ENCODE peak calls at places on chromosomes 4 and X, in four cellular contexts. D is BJ, J is fibroblast of pulmonary artery, S is PC-9. Y is an unnamed sample.

GRCh38 chr4:28921886-28922285 is 1798.3 kb upstream of the PCDH7 start:
- DNase-seq in D (no peak), J (peak), S (peak), Y (no peak)

GRCh38 chr4:80309301-80310004 is 26.1 kb upstream of the CFAP299 start:
- DNase-seq in D (peak), J (peak), S (no peak), Y (peak)

GRCh38 chr4:8820178-8821102 is 51.2 kb downstream of the HMX1 start:
- DNase-seq in D (no peak), J (no peak), S (no peak), Y (no peak)

GRCh38 chr4:23981328-23981727 is 91.5 kb upstream of the PPARGC1A start:
- DNase-seq in D (no peak), J (no peak), S (no peak), Y (no peak)

GRCh38 chr4:100022792-100023222 is 72.7 kb upstream of the H2AZ1 start:
- DNase-seq in D (no peak), J (peak), S (no peak), Y (no peak)

GRCh38 chrX:54817220-54817820 is 9.8 kb downstream of the MAGED2 start:
- DNase-seq in D (no peak), J (peak), S (no peak), Y (no peak)

GRCh38 chrX:15781964-15782711 is 8.1 kb upstream of the ZRSR2 start:
- DNase-seq in D (no peak), J (no peak), S (no peak), Y (no peak)

GRCh38 chr4:139129206-139129605 is 47.8 kb downstream of the ELF2 start:
- DNase-seq in D (no peak), J (no peak), S (no peak), Y (no peak)

GRCh38 chr4:165505991-165506779 is 127.4 kb downstream of the CPE start:
- DNase-seq in D (no peak), J (peak), S (peak), Y (no peak)

GRCh38 chr4:32775049-32775448 is 2054.9 kb downstream of the PCDH7 start:
- DNase-seq in D (no peak), J (peak), S (no peak), Y (no peak)

GRCh38 chrX:69504626-69505612 is 793 bp downstream of the NALF2 start:
- DNase-seq in D (no peak), J (no peak), S (no peak), Y (no peak)

GRCh38 chr4:12084690-12085089 is 656.0 kb upstream of the HS3ST1 start:
- DNase-seq in D (no peak), J (no peak), S (no peak), Y (no peak)

GRCh38 chrX:140712413-140713173 is 3.0 kb downstream of the LINC00632 start:
- DNase-seq in D (no peak), J (peak), S (no peak), Y (no peak)

GRCh38 chr4:11769425-11769824 is 340.7 kb upstream of the HS3ST1 start:
- DNase-seq in D (no peak), J (peak), S (no peak), Y (no peak)

GRCh38 chrX:117743469-117744251 is 372.9 kb downstream of the KLHL13 start:
- DNase-seq in D (no peak), J (no peak), S (no peak), Y (no peak)

GRCh38 chrX:21955398-21956189 is 15.1 kb downstream of the SMS start:
- DNase-seq in D (no peak), J (no peak), S (no peak), Y (no peak)

GRCh38 chrX:136528645-136529315 is 3.2 kb upstream of the VGLL1 start:
- DNase-seq in D (no peak), J (no peak), S (peak), Y (no peak)

GRCh38 chrX:39487166-39488006 is 610.4 kb downstream of the BCOR start:
- DNase-seq in D (no peak), J (no peak), S (no peak), Y (no peak)

GRCh38 chrX:78092296-78092695 is 11.8 kb upstream of the PGK1 start:
- DNase-seq in D (peak), J (peak), S (peak), Y (no peak)

DNA sequence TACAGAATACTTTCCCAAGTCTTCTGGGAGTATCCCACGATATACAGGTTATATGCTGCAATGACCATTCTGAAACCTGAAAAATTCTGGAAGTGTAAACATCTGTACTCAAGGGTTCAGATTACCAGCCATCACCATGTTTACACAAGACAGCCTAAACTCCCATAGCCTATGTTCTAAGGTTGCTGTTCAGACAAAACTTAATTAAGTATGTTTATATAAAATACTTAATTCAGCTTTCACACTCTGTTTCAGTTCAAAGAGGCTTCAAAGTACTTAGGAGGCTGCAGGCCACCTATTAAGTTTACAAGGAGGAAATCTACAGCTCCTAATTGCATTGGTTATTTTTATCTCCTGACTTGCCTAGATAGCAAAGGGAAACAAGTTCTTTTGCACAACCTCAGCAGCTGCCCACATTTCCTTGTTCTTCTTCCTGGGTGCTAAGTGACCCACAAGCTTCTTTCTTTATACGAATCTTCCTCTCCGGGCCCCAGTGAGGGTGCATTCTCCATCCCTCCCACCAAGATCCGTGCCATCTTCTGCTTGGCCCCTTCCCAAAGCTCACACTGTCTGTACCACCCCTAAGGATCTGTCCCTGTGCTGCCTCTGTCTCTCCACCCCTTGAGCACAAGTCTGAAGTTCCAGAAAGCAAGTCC is 2.0 kb downstream of the GAK start:
- DNase-seq in D (no peak), J (no peak), S (no peak), Y (no peak)
- H3K4me3 ChIP-seq in D (no peak), J (no peak), S (peak), Y (peak)

GRCh38 chr4:163191999-163192398 is 25.3 kb upstream of the NAF1 start:
- DNase-seq in D (no peak), J (peak), S (no peak), Y (no peak)
- TF ChIP-seq CTCF in D (peak), J (peak), S (peak), Y (peak)

GRCh38 chr4:73743825-73744602 is 3.6 kb downstream of the CXCL8 start:
- DNase-seq in D (no peak), J (peak), S (no peak), Y (no peak)

GRCh38 chr4:73740353-73740778 is at the start of gene CXCL8:
- DNase-seq in D (no peak), J (peak), S (peak), Y (no peak)

GRCh38 chr4:73742776-73743175 is 2.4 kb downstream of the CXCL8 start:
- DNase-seq in D (no peak), J (no peak), S (no peak), Y (no peak)

GRCh38 chr4:73741140-73741749 is 876 bp downstream of the CXCL8 start:
- DNase-seq in D (no peak), J (no peak), S (no peak), Y (no peak)
- H3K4me3 ChIP-seq in D (no peak), J (peak), S (peak), Y (no peak)

DNA sequence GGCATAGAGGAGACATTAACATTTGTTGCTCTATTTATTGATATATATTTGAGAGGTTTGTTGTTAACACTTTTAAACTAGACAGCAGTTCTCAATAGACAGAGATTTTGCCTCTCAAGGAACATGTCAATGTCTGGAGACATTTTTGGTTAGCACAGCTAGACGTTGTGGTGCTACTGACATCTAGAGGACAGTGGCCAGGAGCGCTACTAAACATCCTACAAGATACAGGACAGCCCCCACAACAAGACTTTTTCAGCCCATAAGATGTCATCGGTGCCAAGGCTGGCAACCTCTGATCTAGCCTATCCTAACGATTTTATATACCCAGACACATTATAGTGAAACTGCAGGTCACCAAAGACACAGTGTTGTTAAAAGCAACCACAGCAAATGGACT is 18.4 kb upstream of the CTSO start:
- DNase-seq in D (no peak), J (peak), S (no peak), Y (no peak)
- TF ChIP-seq CTCF in D (peak), J (peak), S (no peak), Y (peak)

GRCh38 chrX:47144626-47145407 is at the start of the genes NDUFB11 and RBM10:
- DNase-seq in D (peak), J (peak), S (peak), Y (peak)

GRCh38 chrX:47146121-47146935 is 1.3 kb downstream of the RBM10 start:
- DNase-seq in D (no peak), J (no peak), S (no peak), Y (no peak)

GRCh38 chrX:47145408-47146120 is 543 bp downstream of the RBM10 start:
- DNase-seq in D (no peak), J (no peak), S (no peak), Y (no peak)

GRCh38 chrX:47146936-47147859 is 2.2 kb downstream of the RBM10 start:
- DNase-seq in D (no peak), J (no peak), S (no peak), Y (no peak)

GRCh38 chrX:47143894-47144625 is 442 bp downstream of the NDUFB11 start:
- DNase-seq in D (peak), J (peak), S (no peak), Y (no peak)
- H3K4me3 ChIP-seq in D (peak), J (peak), S (peak), Y (peak)

DNA sequence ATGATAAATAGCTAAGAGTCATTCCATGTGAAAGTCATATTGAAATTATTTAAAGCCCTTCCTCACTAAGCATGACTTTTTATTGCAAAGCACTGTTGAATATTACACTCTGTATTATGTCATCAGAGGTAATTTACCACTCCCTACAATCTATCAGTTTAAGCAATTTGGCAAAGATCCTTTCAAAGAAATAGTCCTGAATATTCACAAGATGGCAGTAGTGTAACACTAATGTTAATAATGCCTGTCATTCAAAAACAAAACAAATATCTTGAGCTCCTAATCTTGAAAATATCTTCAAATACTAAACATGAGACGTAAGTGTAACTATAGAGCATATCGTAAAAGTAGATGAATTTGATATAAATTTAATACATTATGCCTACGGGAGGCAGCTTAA is 208.6 kb upstream of the TECRL start:
- DNase-seq in D (no peak), J (no peak), S (no peak), Y (no peak)
- TF ChIP-seq CTCF in D (no peak), J (no peak), S (peak), Y (no peak)

GRCh38 chr4:153792007-153792892 is 3.4 kb upstream of the SFRP2 start:
- DNase-seq in D (no peak), J (peak), S (no peak), Y (no peak)
- H3K4me3 ChIP-seq in D (no peak), J (peak), S (no peak), Y (no peak)